ENCODE peak calls at places on chromosome 13, in ten cellular contexts. Q is tibial artery, Z is stomach, A is lower lobe of right lung, N is heart left ventricle, J is heart right ventricle, F is left ventricle myocardium inferior, I is body of pancreas, B is suprapubic skin, O is RWPE2. R is an unnamed sample. For H3K4me1, the result is how much of the 10 kb centered on the place peaks cover.

GRCh38 chr13:94431569-94431968 is 47.9 kb downstream of the DCT start:
- DNase-seq in Z (no peak), N (no peak), Q (no peak), I (no peak), F (no peak), O (no peak), A (no peak), J (no peak), B (no peak), R (no peak)

GRCh38 chr13:57635541-57635940 is 4.0 kb downstream of the PCDH17 start:
- DNase-seq in O (no peak), F (no peak), Z (no peak), Q (no peak), I (no peak), A (no peak), B (no peak), N (no peak), J (no peak), R (no peak)

GRCh38 chr13:72565893-72566292 is 161.5 kb downstream of the MZT1 start:
- DNase-seq in Q (no peak), A (no peak), J (no peak), I (no peak), B (no peak), F (no peak), N (no peak), O (no peak), Z (no peak), R (no peak)

GRCh38 chr13:112140366-112140765 is 73.4 kb downstream of the SOX1 start:
- DNase-seq in B (no peak), Z (peak), J (no peak), A (no peak), O (no peak), N (no peak), I (no peak), F (no peak), Q (peak), R (peak)

GRCh38 chr13:85698236-85698635 is 101.0 kb downstream of the SLITRK6 start:
- DNase-seq in F (no peak), Z (no peak), B (no peak), I (no peak), O (no peak), A (no peak), Q (no peak), J (no peak), N (no peak), R (no peak)

GRCh38 chr13:45412274-45413049 is 5.7 kb downstream of the SLC25A30 start:
- DNase-seq in A (no peak), Q (no peak), F (no peak), B (no peak), Z (no peak), J (no peak), O (no peak), N (no peak), I (no peak), R (no peak)

GRCh38 chr13:89380101-89380500 is 1708.9 kb downstream of the SLITRK5 start:
- DNase-seq in F (no peak), B (no peak), O (no peak), A (no peak), Z (peak), Q (no peak), J (no peak), I (no peak), N (no peak), R (no peak)

GRCh38 chr13:35785563-35786327 is 309.3 kb upstream of the MAB21L1 start:
- DNase-seq in B (no peak), A (no peak), N (no peak), F (no peak), Z (no peak), J (no peak), I (no peak), Q (no peak), O (no peak), R (no peak)

GRCh38 chr13:69793803-69794453 is 313.7 kb upstream of the ATXN8OS start:
- DNase-seq in O (no peak), J (no peak), F (no peak), I (no peak), A (no peak), Q (no peak), Z (no peak), B (no peak), N (no peak), R (no peak)

GRCh38 chr13:105410602-105411001 is 1124.9 kb downstream of the EFNB2 start:
- DNase-seq in F (peak), N (peak), O (no peak), Z (peak), B (no peak), A (peak), J (peak), Q (no peak), I (peak), R (peak)

GRCh38 chr13:76222511-76222910 is 586.4 kb downstream of the LMO7 start:
- DNase-seq in Z (no peak), I (no peak), A (no peak), F (no peak), B (no peak), N (no peak), O (no peak), Q (no peak), J (no peak), R (no peak)

GRCh38 chr13:104196611-104197010 is 1130.4 kb upstream of the SLC10A2 start:
- DNase-seq in A (no peak), Q (no peak), Z (no peak), B (no peak), F (no peak), O (no peak), N (no peak), J (no peak), I (no peak), R (no peak)

GRCh38 chr13:76622336-76623045 is 263.7 kb downstream of the KCTD12 start:
- DNase-seq in B (no peak), N (peak), Z (no peak), J (peak), Q (no peak), I (no peak), A (no peak), F (peak), O (no peak), R (no peak)

GRCh38 chr13:102402292-102402691 is 444 bp upstream of the FGF14 start:
- DNase-seq in F (peak), I (peak), Q (no peak), N (peak), B (no peak), Z (no peak), A (no peak), O (no peak), J (peak), R (no peak)

GRCh38 chr13:97067342-97067895 is 73.1 kb upstream of the OXGR1 start:
- DNase-seq in F (no peak), I (no peak), N (no peak), O (no peak), Q (no peak), B (no peak), J (no peak), A (no peak), Z (no peak), R (no peak)

GRCh38 chr13:44280461-44280860 is 93.2 kb upstream of the SERP2 start:
- DNase-seq in F (no peak), I (no peak), Q (no peak), N (no peak), B (no peak), J (no peak), A (no peak), O (no peak), Z (no peak), R (no peak)

GRCh38 chr13:101917833-101918755 is 465.6 kb downstream of the ITGBL1 start:
- DNase-seq in I (peak), Q (no peak), F (no peak), O (no peak), N (no peak), B (no peak), Z (no peak), J (no peak), A (no peak), R (no peak)

GRCh38 chr13:44815507-44816074 is 173.7 kb downstream of the NUFIP1 start:
- DNase-seq in A (peak), O (peak), J (no peak), Q (no peak), F (no peak), Z (no peak), N (no peak), B (no peak), I (peak), R (no peak)

GRCh38 chr13:98598043-98598442 is 21.1 kb upstream of the STK24 start:
- DNase-seq in O (no peak), Q (no peak), Z (no peak), A (no peak), B (no peak), I (no peak), J (no peak), N (no peak), F (no peak), R (no peak)
- TF ChIP-seq CTCF in O (no peak), Q (no peak), Z (no peak), A (peak), B (no peak), I (no peak), J (peak), N (peak), F (peak), R (no peak)

GRCh38 chr13:49497272-49497671 is 1.5 kb downstream of the PHF11 start:
- DNase-seq in F (no peak), Z (no peak), J (no peak), Q (no peak), N (no peak), B (no peak), I (no peak), A (no peak), O (no peak), R (no peak)
- H3K27ac ChIP-seq in F (peak), Z (peak), J (no peak), Q (peak), N (peak), B (no peak), I (peak), A (peak), O (no peak), R (peak)

GRCh38 chr13:48156466-48156865 is 61.6 kb upstream of the MED4 start:
- DNase-seq in B (no peak), F (no peak), Q (no peak), Z (peak), I (no peak), O (no peak), A (no peak), J (no peak), N (peak), R (peak)
- H3K4me1 ChIP-seq in B (half or more), F (under half), Q (under half), Z (half or more), I (under half), O (half or more), A (under half), J (under half), N (under half), R (half or more)

GRCh38 chr13:30671271-30671815 is 53.6 kb downstream of the USPL1 start:
- DNase-seq in O (no peak), F (no peak), Z (no peak), B (no peak), N (no peak), I (no peak), J (no peak), Q (no peak), A (no peak), R (no peak)

GRCh38 chr13:30681489-30682242 is 53.7 kb upstream of the ALOX5AP start:
- DNase-seq in A (no peak), N (no peak), J (no peak), Z (no peak), F (no peak), I (no peak), B (no peak), Q (no peak), O (no peak), R (no peak)

GRCh38 chr13:30679483-30680330 is 55.6 kb upstream of the ALOX5AP start:
- DNase-seq in F (no peak), Z (no peak), J (no peak), Q (no peak), A (no peak), I (no peak), B (no peak), O (no peak), N (no peak), R (no peak)

GRCh38 chr13:30673669-30674521 is 56.2 kb downstream of the USPL1 start:
- DNase-seq in Q (peak), B (peak), J (peak), A (peak), F (peak), O (peak), N (peak), I (peak), Z (peak), R (peak)

GRCh38 chr13:30676672-30677071 is 58.7 kb upstream of the ALOX5AP start:
- DNase-seq in N (no peak), Q (no peak), O (no peak), J (no peak), A (no peak), F (no peak), Z (no peak), B (no peak), I (no peak), R (no peak)
- TF ChIP-seq CTCF in N (peak), Q (peak), O (peak), J (peak), A (no peak), F (peak), Z (no peak), B (no peak), I (no peak), R (no peak)

GRCh38 chr13:108212901-108213300 is 2.4 kb downstream of the LIG4 start:
- DNase-seq in Q (no peak), I (no peak), O (no peak), Z (no peak), A (no peak), N (no peak), B (no peak), J (no peak), F (no peak), R (no peak)
- H3K27ac ChIP-seq in Q (no peak), I (no peak), O (no peak), Z (no peak), A (no peak), N (no peak), B (no peak), J (no peak), F (no peak), R (no peak)

GRCh38 chr13:41917641-41918040 is 43.3 kb downstream of the VWA8 start:
- DNase-seq in N (no peak), Z (no peak), O (no peak), F (no peak), B (no peak), Q (no peak), I (no peak), J (no peak), A (no peak), R (no peak)

GRCh38 chr13:41915096-41915495 is 45.8 kb downstream of the VWA8 start:
- DNase-seq in J (no peak), Q (no peak), O (no peak), Z (no peak), A (no peak), I (no peak), B (no peak), F (no peak), N (no peak), R (no peak)

GRCh38 chr13:41916173-41916954 is 44.5 kb downstream of the VWA8 start:
- DNase-seq in A (no peak), I (no peak), N (no peak), Z (no peak), F (no peak), J (no peak), Q (no peak), O (no peak), B (no peak), R (no peak)

GRCh38 chr13:41919031-41919740 is 41.7 kb downstream of the VWA8 start:
- DNase-seq in N (no peak), Z (no peak), Q (no peak), O (no peak), B (no peak), F (no peak), A (no peak), J (peak), I (no peak), R (no peak)

DNA sequence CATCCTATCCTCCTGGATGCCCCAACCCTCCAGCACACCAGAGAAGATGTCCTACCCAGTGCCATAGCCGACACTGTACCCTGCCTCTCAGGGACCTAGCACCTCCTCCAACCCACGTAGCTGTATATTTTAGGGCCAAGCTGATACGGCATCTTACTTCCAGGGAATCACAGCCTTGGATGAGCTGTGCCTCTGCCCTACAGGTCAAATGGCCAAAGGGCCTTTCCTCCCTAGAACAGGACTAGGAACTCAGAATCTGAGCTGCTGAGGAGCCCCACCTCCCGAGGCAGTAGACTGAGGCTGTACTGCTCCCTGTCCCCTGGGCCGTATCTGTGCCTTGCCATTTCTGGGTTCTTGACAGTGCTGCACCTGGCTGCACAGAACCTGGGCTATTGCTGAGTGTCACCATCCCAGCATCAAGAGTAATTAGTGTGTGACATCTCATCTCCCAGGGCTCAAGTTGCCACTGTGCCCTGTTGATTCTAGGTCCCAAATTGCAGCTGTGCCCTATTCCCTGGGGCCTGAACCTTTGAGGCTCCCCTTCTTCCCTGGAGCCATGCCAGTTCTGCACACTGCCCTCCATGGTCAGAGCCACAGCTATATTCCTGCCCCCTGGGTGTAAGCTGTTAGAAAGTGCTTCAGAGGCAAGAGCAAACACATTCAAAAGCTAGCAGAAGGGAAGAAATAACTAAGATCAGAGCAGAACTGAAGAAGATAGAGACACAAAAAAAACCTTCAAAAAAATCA is 41.0 kb downstream of the VWA8 start:
- DNase-seq in N (no peak), A (no peak), Z (no peak), O (no peak), I (no peak), Q (no peak), J (no peak), F (no peak), B (no peak), R (no peak)
- H3K4me1 ChIP-seq in N (under half), A (under half), Z (under half), O (under half), I (under half), Q (under half), J (under half), F (half or more), B (under half), R (under half)

GRCh38 chr13:100694722-100695644 is 20.4 kb upstream of the TMTC4 start:
- DNase-seq in Z (peak), B (no peak), J (no peak), O (no peak), Q (no peak), F (no peak), N (no peak), I (peak), A (no peak), R (peak)
- TF ChIP-seq CTCF in Z (no peak), B (no peak), J (peak), O (peak), Q (no peak), F (peak), N (peak), I (peak), A (peak), R (peak)

R was measured in spleen.